ENCODE peak calls at places on chromosomes 6 and 20, in five cellular contexts. K, S, M, F and T are unnamed samples.

GRCh38 chr6:23218751-23219150 is 649.4 kb downstream of the HDGFL1 start:
- DNase-seq in K (no peak), S (no peak), M (no peak), F (no peak), T (no peak)

GRCh38 chr6:7052441-7052936 is 55.3 kb upstream of the RREB1 start:
- DNase-seq in K (no peak), S (no peak), M (no peak), F (peak; percentile 60), T (peak; percentile 40)

GRCh38 chr20:50339196-50339901 is 148.7 kb downstream of the CEBPB start:
- DNase-seq in K (no peak), S (no peak), M (peak; percentile 60), F (peak; percentile 76), T (no peak)

GRCh38 chr6:10534418-10534760 is 13.2 kb downstream of the GCNT2 start:
- DNase-seq in K (no peak), S (no peak), M (no peak), F (no peak), T (no peak)

GRCh38 chr6:100818066-100818465 is 63.1 kb downstream of the ASCC3 start:
- DNase-seq in K (no peak), S (no peak), M (no peak), F (no peak), T (no peak)

GRCh38 chr6:126873351-126873750 is 245.1 kb upstream of the RSPO3 start:
- DNase-seq in K (no peak), S (no peak), M (no peak), F (no peak), T (no peak)

GRCh38 chr20:2729251-2729713 is 36.7 kb downstream of the EBF4 start:
- DNase-seq in K (no peak), S (no peak), M (no peak), F (no peak), T (no peak)

GRCh38 chr6:111200823-111201134 is 113.5 kb downstream of the SLC16A10 start:
- DNase-seq in K (no peak), S (no peak), M (no peak), F (no peak), T (no peak)

GRCh38 chr20:56359212-56360132 is 698 bp downstream of the FAM210B start:
- DNase-seq in K (peak; percentile 72), S (no peak), M (peak; percentile 80), F (peak; percentile 40), T (peak; percentile 63)

GRCh38 chr6:125230674-125231073 is 71.1 kb downstream of the HDDC2 start:
- DNase-seq in K (no peak), S (no peak), M (no peak), F (no peak), T (no peak)

GRCh38 chr20:32490942-32491763 is 94.0 kb downstream of the NOL4L start:
- DNase-seq in K (no peak), S (no peak), M (no peak), F (no peak), T (no peak)

GRCh38 chr6:25918083-25918683 is 12.3 kb downstream of the SLC17A2 start:
- DNase-seq in K (no peak), S (no peak), M (no peak), F (no peak), T (no peak)

GRCh38 chr20:55095745-55096450 is 620.5 kb downstream of the DOK5 start:
- DNase-seq in K (no peak), S (no peak), M (no peak), F (no peak), T (no peak)

GRCh38 chr6:83546636-83547035 is 34.3 kb downstream of the PRSS35 start:
- DNase-seq in K (no peak), S (no peak), M (no peak), F (no peak), T (no peak)

GRCh38 chr6:110053395-110054240 is 75.5 kb downstream of the GPR6 start:
- DNase-seq in K (peak; percentile 71), S (no peak), M (no peak), F (no peak), T (no peak)

GRCh38 chr6:166308769-166309589 is 787 bp upstream of the PRR18 start:
- DNase-seq in K (no peak), S (no peak), M (no peak), F (no peak), T (no peak)

GRCh38 chr6:152004036-152004566 is 196.6 kb downstream of the ESR1 start:
- DNase-seq in K (no peak), S (no peak), M (no peak), F (no peak), T (peak; percentile 19)

GRCh38 chr6:144785056-144785455 is 499.9 kb downstream of the UTRN start:
- DNase-seq in K (no peak), S (no peak), M (no peak), F (no peak), T (no peak)

GRCh38 chr6:141667580-141668309 is 465.0 kb upstream of the GJE1 start:
- DNase-seq in K (peak; percentile 41), S (no peak), M (no peak), F (no peak), T (peak; percentile 85)

GRCh38 chr20:54085425-54085824 is 15.0 kb upstream of the BCAS1 start:
- DNase-seq in K (no peak), S (no peak), M (no peak), F (no peak), T (no peak)

GRCh38 chr6:54992789-54993188 is 146.2 kb downstream of the FAM83B start:
- DNase-seq in K (no peak), S (no peak), M (no peak), F (no peak), T (no peak)

GRCh38 chr20:22825076-22825475 is 210.0 kb upstream of the SSTR4 start:
- DNase-seq in K (peak; percentile 77), S (no peak), M (no peak), F (no peak), T (no peak)

GRCh38 chr20:57259179-57260021 is 7.0 kb downstream of the BMP7 start:
- DNase-seq in K (no peak), S (no peak), M (no peak), F (no peak), T (no peak)

GRCh38 chr6:6331393-6331792 is 10.9 kb upstream of the F13A1 start:
- DNase-seq in K (no peak), S (no peak), M (no peak), F (no peak), T (no peak)

GRCh38 chr6:108114861-108115597 is 40.5 kb upstream of the OSTM1 start:
- DNase-seq in K (no peak), S (no peak), M (no peak), F (no peak), T (peak; percentile 42)

GRCh38 chr20:49724637-49725606 is 11.2 kb upstream of the B4GALT5 start:
- DNase-seq in K (no peak), S (no peak), M (peak; percentile 48), F (peak; percentile 68), T (no peak)

GRCh38 chr20:19658137-19658536 is 99.9 kb upstream of the RIN2 start:
- DNase-seq in K (no peak), S (no peak), M (no peak), F (no peak), T (no peak)

GRCh38 chr6:107635058-107635515 is 145.2 kb downstream of the SOBP start:
- DNase-seq in K (no peak), S (no peak), M (no peak), F (no peak), T (no peak)

GRCh38 chr20:51122931-51123658 is 100.2 kb upstream of the KCNG1 start:
- DNase-seq in K (no peak), S (no peak), M (no peak), F (no peak), T (no peak)

GRCh38 chr6:43172127-43173007 is 1.3 kb downstream of the SRF start:
- DNase-seq in K (peak; percentile 36), S (no peak), M (peak; percentile 77), F (peak; percentile 61), T (peak; percentile 41)

GRCh38 chr20:62816879-62817873 is at the start of gene COL9A3:
- DNase-seq in K (no peak), S (no peak), M (no peak), F (no peak), T (no peak)

GRCh38 chr20:62900692-62901584 is 25.4 kb downstream of the DIDO1 start:
- DNase-seq in K (peak; percentile 22), S (no peak), M (peak; percentile 45), F (no peak), T (peak; percentile 70)

GRCh38 chr6:139433647-139434419 is 59.4 kb upstream of the CITED2 start:
- DNase-seq in K (no peak), S (no peak), M (no peak), F (no peak), T (peak; percentile 70)

GRCh38 chr6:1906625-1907024 is 296.9 kb downstream of the FOXC1 start:
- DNase-seq in K (no peak), S (no peak), M (no peak), F (no peak), T (no peak)

GRCh38 chr6:3419624-3420272 is 37.1 kb downstream of the SLC22A23 start:
- DNase-seq in K (peak; percentile 73), S (no peak), M (no peak), F (no peak), T (peak; percentile 53)